ENCODE peak calls at places on chromosomes 1 and 21, in seven cellular contexts. One of them, this sample, is unnamed.

GRCh38 chr1:44024031-44024902 is 7.0 kb downstream of the SLC6A9 start:
- DNase-seq in prostate gland: no peak
- DNase-seq in upper lobe of right lung: no peak
- DNase-seq in brain microvascular endothelial cell: no peak
- DNase-seq in astrocyte of the spinal cord: no peak
- DNase-seq in AG09309: no peak
- DNase-seq in neural progenitor cell: no peak
- DNase-seq in this sample: peak; percentile 14

GRCh38 chr21:30044447-30045064 is 104.8 kb upstream of the GRIK1 start:
- DNase-seq in prostate gland: no peak
- DNase-seq in upper lobe of right lung: no peak
- DNase-seq in brain microvascular endothelial cell: peak; percentile 25
- DNase-seq in astrocyte of the spinal cord: peak; percentile 22
- DNase-seq in AG09309: no peak
- DNase-seq in neural progenitor cell: peak; percentile 31
- DNase-seq in this sample: peak; percentile 1

GRCh38 chr1:165075725-165076370 is 280.7 kb downstream of the LMX1A start:
- DNase-seq in prostate gland: no peak
- DNase-seq in upper lobe of right lung: no peak
- DNase-seq in brain microvascular endothelial cell: peak; percentile 16
- DNase-seq in astrocyte of the spinal cord: peak; percentile 1
- DNase-seq in AG09309: no peak
- DNase-seq in neural progenitor cell: peak; percentile 60
- DNase-seq in this sample: peak; percentile 65

GRCh38 chr1:84750110-84750509 is 59.8 kb upstream of the SSX2IP start:
- DNase-seq in prostate gland: peak; percentile 72
- DNase-seq in upper lobe of right lung: no peak
- DNase-seq in brain microvascular endothelial cell: no peak
- DNase-seq in astrocyte of the spinal cord: no peak
- DNase-seq in AG09309: no peak
- DNase-seq in neural progenitor cell: no peak
- DNase-seq in this sample: peak; percentile 32

GRCh38 chr21:36587388-36587787 is 107.5 kb upstream of the CLDN14 start:
- DNase-seq in prostate gland: no peak
- DNase-seq in upper lobe of right lung: no peak
- DNase-seq in brain microvascular endothelial cell: peak; percentile 6
- DNase-seq in astrocyte of the spinal cord: no peak
- DNase-seq in AG09309: no peak
- DNase-seq in neural progenitor cell: no peak
- DNase-seq in this sample: no peak

GRCh38 chr1:21273743-21274142 is 16.5 kb downstream of the ECE1 start:
- DNase-seq in prostate gland: no peak
- DNase-seq in upper lobe of right lung: no peak
- DNase-seq in brain microvascular endothelial cell: no peak
- DNase-seq in astrocyte of the spinal cord: no peak
- DNase-seq in AG09309: no peak
- DNase-seq in neural progenitor cell: no peak
- DNase-seq in this sample: no peak

GRCh38 chr1:23344987-23345472 is 946 bp upstream of the HNRNPR start:
- DNase-seq in prostate gland: no peak
- DNase-seq in upper lobe of right lung: no peak
- DNase-seq in brain microvascular endothelial cell: no peak
- DNase-seq in astrocyte of the spinal cord: no peak
- DNase-seq in AG09309: no peak
- DNase-seq in neural progenitor cell: peak; percentile 19
- DNase-seq in this sample: no peak

GRCh38 chr1:68293609-68294353 is 61.5 kb upstream of the WLS start:
- DNase-seq in prostate gland: no peak
- DNase-seq in upper lobe of right lung: no peak
- DNase-seq in brain microvascular endothelial cell: peak; percentile 56
- DNase-seq in astrocyte of the spinal cord: peak; percentile 89
- DNase-seq in AG09309: no peak
- DNase-seq in neural progenitor cell: peak; percentile 98
- DNase-seq in this sample: no peak

GRCh38 chr1:183370399-183371058 is 47.7 kb downstream of the NMNAT2 start:
- DNase-seq in prostate gland: peak; percentile 6
- DNase-seq in upper lobe of right lung: peak; percentile 90
- DNase-seq in brain microvascular endothelial cell: no peak
- DNase-seq in astrocyte of the spinal cord: no peak
- DNase-seq in AG09309: no peak
- DNase-seq in neural progenitor cell: no peak
- DNase-seq in this sample: no peak

GRCh38 chr21:33231526-33231925 is 1.8 kb downstream of the IFNAR2 start:
- DNase-seq in prostate gland: no peak
- DNase-seq in upper lobe of right lung: no peak
- DNase-seq in brain microvascular endothelial cell: no peak
- DNase-seq in astrocyte of the spinal cord: no peak
- DNase-seq in AG09309: no peak
- DNase-seq in neural progenitor cell: no peak
- DNase-seq in this sample: no peak

GRCh38 chr1:43337588-43337987 is at the start of gene MPL:
- DNase-seq in prostate gland: no peak
- DNase-seq in upper lobe of right lung: peak; percentile 58
- DNase-seq in brain microvascular endothelial cell: no peak
- DNase-seq in astrocyte of the spinal cord: no peak
- DNase-seq in AG09309: no peak
- DNase-seq in neural progenitor cell: no peak
- DNase-seq in this sample: no peak

GRCh38 chr1:92749024-92749634 is 35.8 kb downstream of the EVI5 start:
- DNase-seq in prostate gland: peak; percentile 15
- DNase-seq in upper lobe of right lung: no peak
- DNase-seq in brain microvascular endothelial cell: peak; percentile 49
- DNase-seq in astrocyte of the spinal cord: peak; percentile 41
- DNase-seq in AG09309: no peak
- DNase-seq in neural progenitor cell: peak; percentile 71
- DNase-seq in this sample: peak; percentile 82

GRCh38 chr1:21077085-21077484 is 99.6 kb downstream of the EIF4G3 start:
- DNase-seq in prostate gland: no peak
- DNase-seq in upper lobe of right lung: no peak
- DNase-seq in brain microvascular endothelial cell: peak; percentile 63
- DNase-seq in astrocyte of the spinal cord: peak; percentile 26
- DNase-seq in AG09309: no peak
- DNase-seq in neural progenitor cell: no peak
- DNase-seq in this sample: peak; percentile 37

GRCh38 chr21:45385549-45386050 is 19.4 kb upstream of the COL18A1 start:
- DNase-seq in prostate gland: no peak
- DNase-seq in upper lobe of right lung: peak; percentile 63
- DNase-seq in brain microvascular endothelial cell: no peak
- DNase-seq in astrocyte of the spinal cord: no peak
- DNase-seq in AG09309: no peak
- DNase-seq in neural progenitor cell: no peak
- DNase-seq in this sample: peak; percentile 38

GRCh38 chr1:8239039-8239305 is 78.9 kb upstream of the SLC45A1 start:
- DNase-seq in prostate gland: no peak
- DNase-seq in upper lobe of right lung: peak; percentile 73
- DNase-seq in brain microvascular endothelial cell: peak; percentile 46
- DNase-seq in astrocyte of the spinal cord: peak; percentile 48
- DNase-seq in AG09309: no peak
- DNase-seq in neural progenitor cell: no peak
- DNase-seq in this sample: peak; percentile 53

GRCh38 chr1:178724734-178725602 is at the start of gene RALGPS2:
- DNase-seq in prostate gland: peak; percentile 63
- DNase-seq in upper lobe of right lung: peak; percentile 82
- DNase-seq in brain microvascular endothelial cell: peak; percentile 22
- DNase-seq in astrocyte of the spinal cord: peak; percentile 76
- DNase-seq in AG09309: no peak
- DNase-seq in neural progenitor cell: peak; percentile 95
- DNase-seq in this sample: peak; percentile 91

GRCh38 chr1:238546118-238546517 is 655.4 kb upstream of the ZP4 start:
- DNase-seq in prostate gland: no peak
- DNase-seq in upper lobe of right lung: no peak
- DNase-seq in brain microvascular endothelial cell: no peak
- DNase-seq in astrocyte of the spinal cord: no peak
- DNase-seq in AG09309: no peak
- DNase-seq in neural progenitor cell: no peak
- DNase-seq in this sample: no peak

GRCh38 chr21:42120056-42120903 is 49.2 kb downstream of the UMODL1 start:
- DNase-seq in prostate gland: peak; percentile 62
- DNase-seq in upper lobe of right lung: no peak
- DNase-seq in brain microvascular endothelial cell: no peak
- DNase-seq in astrocyte of the spinal cord: no peak
- DNase-seq in AG09309: no peak
- DNase-seq in neural progenitor cell: no peak
- DNase-seq in this sample: no peak

GRCh38 chr1:111202707-111203623 is 2.5 kb upstream of the DENND2D start:
- DNase-seq in prostate gland: no peak
- DNase-seq in upper lobe of right lung: no peak
- DNase-seq in brain microvascular endothelial cell: no peak
- DNase-seq in astrocyte of the spinal cord: no peak
- DNase-seq in AG09309: no peak
- DNase-seq in neural progenitor cell: no peak
- DNase-seq in this sample: no peak

GRCh38 chr1:169928438-169929209 is 34.9 kb upstream of the SCYL3 start:
- DNase-seq in prostate gland: no peak
- DNase-seq in upper lobe of right lung: no peak
- DNase-seq in brain microvascular endothelial cell: no peak
- DNase-seq in astrocyte of the spinal cord: peak; percentile 70
- DNase-seq in AG09309: no peak
- DNase-seq in neural progenitor cell: peak; percentile 54
- DNase-seq in this sample: peak; percentile 26

GRCh38 chr1:86846166-86846647 is 67.7 kb downstream of the SELENOF start:
- DNase-seq in prostate gland: no peak
- DNase-seq in upper lobe of right lung: no peak
- DNase-seq in brain microvascular endothelial cell: peak; percentile 65
- DNase-seq in astrocyte of the spinal cord: peak; percentile 83
- DNase-seq in AG09309: peak; percentile 92
- DNase-seq in neural progenitor cell: no peak
- DNase-seq in this sample: peak; percentile 92

GRCh38 chr1:6350416-6351088 is 43.0 kb downstream of the ACOT7 start:
- DNase-seq in prostate gland: peak; percentile 92
- DNase-seq in upper lobe of right lung: peak; percentile 86
- DNase-seq in brain microvascular endothelial cell: no peak
- DNase-seq in astrocyte of the spinal cord: no peak
- DNase-seq in AG09309: no peak
- DNase-seq in neural progenitor cell: no peak
- DNase-seq in this sample: no peak

GRCh38 chr1:224828691-224829090 is 100.8 kb upstream of the DNAH14 start:
- DNase-seq in prostate gland: no peak
- DNase-seq in upper lobe of right lung: no peak
- DNase-seq in brain microvascular endothelial cell: no peak
- DNase-seq in astrocyte of the spinal cord: peak; percentile 23
- DNase-seq in AG09309: peak; percentile 27
- DNase-seq in neural progenitor cell: no peak
- DNase-seq in this sample: peak; percentile 81

DNA sequence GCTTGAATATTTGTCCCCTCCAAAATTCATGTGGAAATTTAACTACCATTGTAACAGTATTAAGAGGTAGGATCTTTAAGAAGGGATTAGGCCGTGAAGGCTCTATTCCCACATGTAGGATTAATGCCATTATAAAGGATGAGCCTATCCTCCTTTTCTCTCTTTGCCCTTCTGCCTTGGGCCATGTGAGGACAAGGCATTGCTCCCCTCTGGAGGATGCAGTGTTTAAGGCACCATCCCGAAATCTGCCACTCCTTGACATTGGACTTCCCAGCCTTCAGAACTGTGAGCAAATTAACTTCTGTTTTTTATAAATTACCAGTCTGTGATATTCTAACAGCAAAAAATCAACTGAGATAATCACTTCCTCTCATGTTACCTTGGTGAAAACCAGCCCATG is 124.4 kb downstream of the TOMM20 start:
- DNase-seq in prostate gland: no peak
- DNase-seq in upper lobe of right lung: no peak
- DNase-seq in brain microvascular endothelial cell: no peak
- DNase-seq in astrocyte of the spinal cord: no peak
- DNase-seq in AG09309: no peak
- DNase-seq in neural progenitor cell: no peak
- DNase-seq in this sample: no peak
- TF ChIP-seq CTCF in prostate gland: no peak
- TF ChIP-seq CTCF in upper lobe of right lung: no peak
- TF ChIP-seq CTCF in brain microvascular endothelial cell: no peak
- TF ChIP-seq CTCF in astrocyte of the spinal cord: no peak
- TF ChIP-seq CTCF in AG09309: no peak
- TF ChIP-seq CTCF in neural progenitor cell: no peak
- TF ChIP-seq CTCF in this sample: no peak

GRCh38 chr1:227786673-227787512 is 28.6 kb upstream of the PRSS38 start:
- DNase-seq in prostate gland: no peak
- DNase-seq in upper lobe of right lung: peak; percentile 68
- DNase-seq in brain microvascular endothelial cell: no peak
- DNase-seq in astrocyte of the spinal cord: no peak
- DNase-seq in AG09309: no peak
- DNase-seq in neural progenitor cell: no peak
- DNase-seq in this sample: peak; percentile 33

GRCh38 chr1:227789881-227790400 is 25.5 kb upstream of the PRSS38 start:
- DNase-seq in prostate gland: no peak
- DNase-seq in upper lobe of right lung: no peak
- DNase-seq in brain microvascular endothelial cell: no peak
- DNase-seq in astrocyte of the spinal cord: no peak
- DNase-seq in AG09309: no peak
- DNase-seq in neural progenitor cell: no peak
- DNase-seq in this sample: no peak

GRCh38 chr1:227787513-227788278 is 27.8 kb upstream of the PRSS38 start:
- DNase-seq in prostate gland: peak; percentile 94
- DNase-seq in upper lobe of right lung: peak; percentile 97
- DNase-seq in brain microvascular endothelial cell: peak; percentile 64
- DNase-seq in astrocyte of the spinal cord: peak; percentile 95
- DNase-seq in AG09309: peak; percentile 60
- DNase-seq in neural progenitor cell: peak; percentile 95
- DNase-seq in this sample: peak; percentile 99

GRCh38 chr1:227789042-227789880 is 26.2 kb upstream of the PRSS38 start:
- DNase-seq in prostate gland: no peak
- DNase-seq in upper lobe of right lung: peak; percentile 59
- DNase-seq in brain microvascular endothelial cell: no peak
- DNase-seq in astrocyte of the spinal cord: peak; percentile 23
- DNase-seq in AG09309: no peak
- DNase-seq in neural progenitor cell: peak; percentile 52
- DNase-seq in this sample: peak; percentile 82

GRCh38 chr1:227788279-227789041 is 27.0 kb upstream of the PRSS38 start:
- DNase-seq in prostate gland: no peak
- DNase-seq in upper lobe of right lung: peak; percentile 92
- DNase-seq in brain microvascular endothelial cell: no peak
- DNase-seq in astrocyte of the spinal cord: peak; percentile 20
- DNase-seq in AG09309: no peak
- DNase-seq in neural progenitor cell: peak; percentile 92
- DNase-seq in this sample: peak; percentile 83
- H3K4me3 ChIP-seq in prostate gland: peak overlapping the region; percentile 39
- H3K4me3 ChIP-seq in upper lobe of right lung: peak overlapping the region; percentile 58
- H3K4me3 ChIP-seq in brain microvascular endothelial cell: peak overlapping the region; percentile 48
- H3K4me3 ChIP-seq in astrocyte of the spinal cord: peak overlapping the region; percentile 44
- H3K4me3 ChIP-seq in AG09309: peak overlapping the region; percentile 58
- H3K4me3 ChIP-seq in neural progenitor cell: peak overlapping the region; percentile 75
- H3K4me3 ChIP-seq in this sample: peak overlapping the region; percentile 63

GRCh38 chr1:31396633-31397351 is 16.2 kb upstream of the SERINC2 start:
- DNase-seq in prostate gland: no peak
- DNase-seq in upper lobe of right lung: no peak
- DNase-seq in brain microvascular endothelial cell: peak; percentile 16
- DNase-seq in astrocyte of the spinal cord: no peak
- DNase-seq in AG09309: peak; percentile 91
- DNase-seq in neural progenitor cell: peak; percentile 46
- DNase-seq in this sample: peak; percentile 98
- TF ChIP-seq CTCF in prostate gland: no peak
- TF ChIP-seq CTCF in upper lobe of right lung: peak; percentile 19
- TF ChIP-seq CTCF in brain microvascular endothelial cell: peak; percentile 58
- TF ChIP-seq CTCF in astrocyte of the spinal cord: peak; percentile 42
- TF ChIP-seq CTCF in AG09309: peak; percentile 51
- TF ChIP-seq CTCF in neural progenitor cell: peak; percentile 58
- TF ChIP-seq CTCF in this sample: peak; percentile 63

DNA sequence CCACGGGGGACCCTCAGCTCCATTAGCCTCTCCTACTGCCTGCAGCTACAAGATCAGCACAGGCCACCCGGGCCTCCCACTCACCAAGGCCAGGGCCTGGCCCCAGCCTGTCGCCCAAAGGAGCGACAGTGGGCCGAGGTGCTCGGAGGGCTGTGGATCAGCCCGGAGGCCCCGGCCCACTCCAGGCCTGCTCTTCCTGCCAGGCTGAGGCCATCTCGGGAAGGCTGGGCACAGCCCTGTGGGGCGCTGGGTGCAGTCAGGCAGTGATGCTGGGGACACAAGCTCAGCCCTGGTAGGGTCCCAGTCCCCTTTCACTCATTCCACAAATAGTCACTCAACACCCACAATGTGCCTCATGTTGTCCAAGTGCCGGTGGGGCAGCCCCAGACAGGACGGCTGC is 58.8 kb downstream of the CASZ1 start:
- DNase-seq in prostate gland: no peak
- DNase-seq in upper lobe of right lung: peak; percentile 62
- DNase-seq in brain microvascular endothelial cell: no peak
- DNase-seq in astrocyte of the spinal cord: no peak
- DNase-seq in AG09309: no peak
- DNase-seq in neural progenitor cell: no peak
- DNase-seq in this sample: no peak
- H3K4me3 ChIP-seq in prostate gland: no peak overlapping the region
- H3K4me3 ChIP-seq in upper lobe of right lung: no peak overlapping the region
- H3K4me3 ChIP-seq in brain microvascular endothelial cell: no peak overlapping the region
- H3K4me3 ChIP-seq in astrocyte of the spinal cord: no peak overlapping the region
- H3K4me3 ChIP-seq in AG09309: no peak overlapping the region
- H3K4me3 ChIP-seq in neural progenitor cell: no peak overlapping the region
- H3K4me3 ChIP-seq in this sample: no peak overlapping the region

This sample was measured in foreskin fibroblast.